ENCODE peak calls at places on chromosomes 3 and 15, in seven cellular contexts. G, K, N, P, I, L and W are unnamed samples.

GRCh38 chr3:147423601-147424324 is 14.6 kb downstream of the ZIC1 start:
- DNase-seq in G (no peak), K (no peak), N (no peak), P (no peak), I (peak; percentile 59), L (no peak), W (no peak)

GRCh38 chr3:73999501-73999900 is 374.8 kb upstream of the PDZRN3 start:
- DNase-seq in G (no peak), K (no peak), N (no peak), P (no peak), I (no peak), L (no peak), W (peak; percentile 5)

GRCh38 chr3:196842567-196843434 is 24.9 kb upstream of the SENP5 start:
- DNase-seq in G (no peak), K (no peak), N (no peak), P (no peak), I (no peak), L (no peak), W (no peak)

GRCh38 chr3:171193693-171194092 is 167.2 kb upstream of the SLC2A2 start:
- DNase-seq in G (no peak), K (no peak), N (no peak), P (no peak), I (no peak), L (no peak), W (no peak)

GRCh38 chr3:157913751-157914150 is 192.5 kb downstream of the SHOX2 start:
- DNase-seq in G (no peak), K (no peak), N (no peak), P (no peak), I (no peak), L (no peak), W (no peak)

GRCh38 chr3:23981136-23981535 is 36.0 kb downstream of the NR1D2 start:
- DNase-seq in G (no peak), K (no peak), N (peak; percentile 26), P (peak; percentile 46), I (no peak), L (peak; percentile 36), W (no peak)

GRCh38 chr15:73939138-73939537 is 12.9 kb downstream of the LOXL1 start:
- DNase-seq in G (no peak), K (no peak), N (no peak), P (no peak), I (no peak), L (peak; percentile 5), W (no peak)

GRCh38 chr3:41683666-41684350 is 278.1 kb downstream of the ULK4 start:
- DNase-seq in G (no peak), K (no peak), N (no peak), P (no peak), I (no peak), L (no peak), W (no peak)

GRCh38 chr3:61650276-61650675 is 88.9 kb downstream of the PTPRG start:
- DNase-seq in G (no peak), K (no peak), N (no peak), P (peak; percentile 66), I (no peak), L (no peak), W (no peak)

GRCh38 chr3:12996181-12996506 is 77.1 kb downstream of the IQSEC1 start:
- DNase-seq in G (no peak), K (no peak), N (no peak), P (no peak), I (no peak), L (no peak), W (no peak)

GRCh38 chr15:94600496-94600895 is 369.1 kb downstream of the MCTP2 start:
- DNase-seq in G (no peak), K (no peak), N (no peak), P (no peak), I (peak; percentile 36), L (no peak), W (no peak)

GRCh38 chr15:58146734-58147133 is 8.6 kb downstream of the AQP9 start:
- DNase-seq in G (no peak), K (no peak), N (no peak), P (peak; percentile 42), I (no peak), L (no peak), W (no peak)

GRCh38 chr3:5194801-5195509 is 7.4 kb downstream of the EDEM1 start:
- DNase-seq in G (no peak), K (no peak), N (peak; percentile 89), P (peak; percentile 61), I (no peak), L (no peak), W (no peak)

GRCh38 chr3:123841476-123842238 is 42.5 kb downstream of the MYLK start:
- DNase-seq in G (no peak), K (no peak), N (no peak), P (no peak), I (no peak), L (no peak), W (no peak)

GRCh38 chr3:69787436-69788168 is 48.3 kb downstream of the MITF start:
- DNase-seq in G (no peak), K (no peak), N (peak; percentile 72), P (no peak), I (no peak), L (no peak), W (no peak)

GRCh38 chr15:38367476-38367875 is 86.5 kb upstream of the FAM98B start:
- DNase-seq in G (no peak), K (no peak), N (no peak), P (no peak), I (no peak), L (no peak), W (no peak)

GRCh38 chr3:14403636-14404395 is 1.4 kb downstream of the SLC6A6 start:
- DNase-seq in G (peak; percentile 79), K (no peak), N (no peak), P (peak; percentile 39), I (peak; percentile 36), L (peak; percentile 66), W (no peak)

GRCh38 chr15:55226127-55226526 is 29.4 kb upstream of the RSL24D1 start:
- DNase-seq in G (no peak), K (no peak), N (no peak), P (no peak), I (no peak), L (no peak), W (no peak)

GRCh38 chr15:63945005-63945788 is 101.1 kb downstream of the DAPK2 start:
- DNase-seq in G (peak; percentile 86), K (peak; percentile 85), N (peak; percentile 58), P (peak; percentile 59), I (peak; percentile 81), L (peak; percentile 72), W (peak; percentile 11)

GRCh38 chr15:74402873-74403589 is 30.7 kb downstream of the SEMA7A start:
- DNase-seq in G (no peak), K (no peak), N (no peak), P (no peak), I (no peak), L (no peak), W (no peak)

GRCh38 chr3:145735631-145736030 is 425.4 kb downstream of the PLOD2 start:
- DNase-seq in G (no peak), K (no peak), N (peak; percentile 76), P (no peak), I (no peak), L (no peak), W (no peak)

GRCh38 chr3:89216021-89216739 is 108.8 kb downstream of the EPHA3 start:
- DNase-seq in G (no peak), K (no peak), N (peak; percentile 23), P (no peak), I (no peak), L (no peak), W (no peak)

GRCh38 chr15:82919231-82919886 is 33.2 kb downstream of the HOMER2 start:
- DNase-seq in G (peak; percentile 73), K (peak; percentile 86), N (peak; percentile 63), P (no peak), I (no peak), L (peak; percentile 41), W (no peak)

GRCh38 chr3:47713655-47714054 is 68.0 kb downstream of the SMARCC1 start:
- DNase-seq in G (no peak), K (no peak), N (no peak), P (no peak), I (no peak), L (no peak), W (no peak)

GRCh38 chr15:66089049-66089448 is 164.5 kb downstream of the MEGF11 start:
- DNase-seq in G (peak; percentile 46), K (no peak), N (no peak), P (no peak), I (no peak), L (peak; percentile 75), W (no peak)

GRCh38 chr15:93478922-93479321 is 389.9 kb upstream of the RGMA start:
- DNase-seq in G (no peak), K (no peak), N (no peak), P (no peak), I (no peak), L (no peak), W (no peak)

GRCh38 chr3:9715764-9716437 is 12.3 kb downstream of the CPNE9 start:
- DNase-seq in G (peak; percentile 79), K (no peak), N (peak; percentile 68), P (peak; percentile 86), I (peak; percentile 18), L (peak; percentile 65), W (no peak)

GRCh38 chr3:37694236-37694635 is 167.4 kb upstream of the CTDSPL start:
- DNase-seq in G (no peak), K (no peak), N (no peak), P (no peak), I (no peak), L (no peak), W (no peak)
- H3K27ac ChIP-seq in G (no peak overlapping the region), K (no peak overlapping the region), N (no peak overlapping the region), P (no peak overlapping the region), I (no peak overlapping the region), L (no peak overlapping the region), W (no peak overlapping the region)

GRCh38 chr3:33737146-33737545 is 19.1 kb upstream of the CLASP2 start:
- DNase-seq in G (no peak), K (no peak), N (no peak), P (no peak), I (no peak), L (no peak), W (no peak)
- H3K27ac ChIP-seq in G (no peak overlapping the region), K (no peak overlapping the region), N (no peak overlapping the region), P (no peak overlapping the region), I (no peak overlapping the region), L (no peak overlapping the region), W (no peak overlapping the region)

GRCh38 chr15:68469162-68470048 is 37.4 kb upstream of the ITGA11 start:
- DNase-seq in G (no peak), K (no peak), N (no peak), P (no peak), I (no peak), L (no peak), W (no peak)
- H3K27ac ChIP-seq in G (peak overlapping the region; percentile 58), K (no peak overlapping the region), N (no peak overlapping the region), P (peak overlapping the region; percentile 42), I (no peak overlapping the region), L (no peak overlapping the region), W (no peak overlapping the region)

DNA sequence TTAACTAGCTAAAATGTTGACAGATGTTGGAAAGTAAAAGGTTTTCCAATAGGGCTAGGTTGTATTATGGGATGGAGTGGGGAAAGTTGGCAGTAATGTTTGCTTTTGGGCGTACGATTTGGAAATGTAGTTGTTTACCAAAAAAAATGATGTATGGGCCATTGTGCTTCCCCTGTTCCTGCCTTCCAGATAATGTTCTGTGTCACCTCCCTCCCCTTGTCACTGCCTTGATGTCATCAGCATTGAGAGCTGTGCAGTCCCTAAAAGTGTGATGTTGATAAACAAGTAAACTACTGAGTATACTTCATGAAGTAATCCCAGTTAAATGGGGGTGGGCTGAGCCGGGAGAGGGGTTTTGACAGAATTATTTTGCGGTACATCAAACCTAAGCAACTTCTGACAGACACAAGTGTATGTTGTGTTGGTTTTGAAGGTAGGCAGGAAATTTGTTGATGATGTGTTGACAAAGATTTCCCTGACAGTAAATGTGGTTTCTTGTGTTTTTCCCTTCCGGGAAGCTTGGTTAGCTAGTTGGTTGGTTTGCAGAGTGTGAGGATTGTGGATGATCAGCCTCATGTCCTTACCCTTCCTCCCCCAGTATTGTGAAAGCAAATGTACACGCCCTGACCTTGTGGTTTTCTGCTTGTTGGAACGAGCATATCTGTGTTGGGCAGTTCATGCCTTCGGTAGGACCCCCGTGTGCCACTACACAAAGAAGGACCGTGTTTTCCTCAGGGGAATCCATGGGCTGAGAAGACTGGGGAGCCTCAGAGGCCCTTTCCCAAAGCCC is 87.3 kb downstream of the PGPEP1L start:
- DNase-seq in G (no peak), K (no peak), N (no peak), P (no peak), I (no peak), L (no peak), W (no peak)
- H3K27ac ChIP-seq in G (no peak overlapping the region), K (no peak overlapping the region), N (no peak overlapping the region), P (no peak overlapping the region), I (no peak overlapping the region), L (no peak overlapping the region), W (peak overlapping the region; percentile 31)